ENCODE peak calls at places on chromosomes 1 and 21, in ten cellular contexts. V is foreskin fibroblast, T is cardiac muscle cell, Z is BE2C, L is omental fat pad, K is pancreas, N is fibroblast of lung, P is kidney epithelial cell, U is B cell, C is GM13976. S is an unnamed sample.

GRCh38 chr1:6260433-6260934 is 414 bp downstream of the GPR153 start:
- DNase-seq in C (peak), L (no peak), Z (no peak), P (no peak), U (peak), K (no peak), T (no peak), N (no peak), V (peak), S (no peak)

GRCh38 chr1:229753764-229754553 is 127.9 kb downstream of the URB2 start:
- DNase-seq in U (peak), P (no peak), T (no peak), Z (peak), N (no peak), C (peak), L (no peak), V (no peak), K (peak), S (no peak)

GRCh38 chr1:30049748-30050147 is 673.6 kb downstream of the MATN1 start:
- DNase-seq in N (no peak), K (no peak), V (no peak), T (no peak), P (no peak), U (no peak), Z (no peak), L (no peak), C (no peak), S (no peak)

GRCh38 chr1:170836146-170836545 is 99.2 kb upstream of the MROH9 start:
- DNase-seq in K (no peak), T (peak), P (no peak), N (peak), Z (no peak), V (peak), C (no peak), U (no peak), L (no peak), S (no peak)

GRCh38 chr21:44010429-44010828 is 1.7 kb upstream of the TRAPPC10 start:
- DNase-seq in T (no peak), N (no peak), Z (no peak), U (no peak), C (no peak), P (no peak), V (no peak), L (no peak), K (no peak), S (no peak)

GRCh38 chr21:45612096-45613019 is 31.2 kb upstream of the PCBP3 start:
- DNase-seq in T (peak), Z (peak), N (peak), C (no peak), K (no peak), V (peak), P (no peak), U (no peak), L (peak), S (no peak)

GRCh38 chr21:42047821-42048613 is 23.1 kb upstream of the UMODL1 start:
- DNase-seq in T (peak), P (peak), U (no peak), K (peak), C (no peak), N (peak), Z (no peak), V (peak), L (no peak), S (no peak)

GRCh38 chr21:37758997-37759396 is 157.3 kb downstream of the KCNJ6 start:
- DNase-seq in L (no peak), Z (peak), V (peak), U (no peak), P (no peak), K (peak), C (peak), N (peak), T (peak), S (no peak)

GRCh38 chr1:15836772-15837669 is 10.5 kb upstream of the SPEN start:
- DNase-seq in N (no peak), K (peak), C (peak), P (no peak), V (no peak), L (no peak), U (peak), Z (no peak), T (no peak), S (no peak)

GRCh38 chr1:110916669-110917306 is 43.8 kb downstream of the CD53 start:
- DNase-seq in U (no peak), N (peak), L (no peak), P (peak), C (peak), T (peak), V (peak), K (no peak), Z (no peak), S (no peak)

DNA sequence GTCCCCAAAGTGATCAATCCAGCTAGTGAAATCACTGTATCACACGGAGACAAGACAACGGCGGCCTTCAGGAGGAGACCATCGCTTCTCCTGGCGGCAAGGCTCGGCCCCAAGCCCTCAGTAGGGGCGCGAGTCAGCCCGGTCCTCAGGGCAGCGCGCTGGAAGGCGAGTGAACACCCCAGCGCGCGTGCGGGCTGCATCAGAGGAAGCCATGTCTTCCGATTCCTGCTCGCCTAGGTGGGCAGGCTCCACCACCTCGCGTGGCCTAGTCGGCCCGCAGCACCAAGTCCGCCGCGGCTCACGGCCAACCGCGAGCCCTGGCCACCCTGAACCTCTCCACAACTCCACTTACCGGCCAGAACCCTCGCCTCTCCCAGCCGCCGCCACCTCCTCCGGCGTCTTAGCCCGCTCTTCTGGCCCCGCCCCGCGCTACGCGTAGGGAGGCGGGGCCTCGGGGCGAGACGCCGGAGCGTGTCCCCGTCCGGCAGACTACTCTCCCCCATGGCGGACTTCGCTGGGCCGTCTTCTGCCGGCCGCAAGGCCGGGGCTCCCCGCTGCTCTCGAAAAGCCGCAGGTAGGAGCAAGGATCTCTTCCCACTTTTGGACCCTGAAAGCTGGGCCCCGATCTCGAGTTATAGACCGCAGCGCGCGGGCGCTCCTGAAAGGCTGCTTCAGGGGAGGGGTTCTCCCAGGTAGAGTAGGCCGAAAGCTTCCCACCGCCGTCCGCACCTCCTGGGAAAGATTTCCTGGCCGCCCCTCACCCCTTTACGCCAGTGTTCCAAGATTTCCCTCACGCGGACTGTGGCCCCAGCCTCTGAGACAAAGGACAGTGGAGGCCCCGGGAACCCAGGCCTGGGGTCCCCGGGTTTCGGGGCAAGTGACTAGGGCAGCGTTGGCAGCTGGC is at the start of the genes GLMN and RPAP2:
- DNase-seq in V (peak), U (peak), Z (peak), P (peak), N (peak), C (peak), L (peak), T (peak), K (peak), S (peak)
- TF ChIP-seq CTCF in V (no peak), U (peak), Z (no peak), P (no peak), N (peak), C (no peak), L (no peak), T (peak), K (no peak), S (no peak)

DNA sequence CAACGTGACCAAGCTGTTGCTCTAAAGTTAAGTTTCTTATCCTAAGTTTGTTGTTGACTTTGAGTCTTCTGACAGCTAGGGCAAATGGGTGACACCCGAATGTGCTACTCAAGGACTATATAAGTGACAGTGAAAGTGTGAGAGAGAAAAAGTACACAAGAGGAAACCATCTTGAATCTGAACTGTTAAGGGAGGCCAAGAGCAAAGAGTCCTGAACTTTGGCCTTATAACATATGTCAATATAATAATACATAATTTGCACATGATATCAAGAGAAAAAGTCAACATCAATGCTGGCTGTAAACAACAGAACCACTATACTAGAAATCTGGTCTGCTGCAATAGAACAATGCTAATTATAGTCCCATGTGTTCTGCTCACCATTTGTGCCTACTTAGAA is 29.5 kb downstream of the SYNJ1 start:
- DNase-seq in T (no peak), N (no peak), Z (no peak), L (no peak), K (no peak), U (no peak), P (no peak), V (no peak), C (no peak), S (no peak)
- TF ChIP-seq CTCF in T (no peak), N (no peak), Z (no peak), L (no peak), K (no peak), U (no peak), P (no peak), V (no peak), C (no peak), S (no peak)

GRCh38 chr1:231334952-231335351 is 2.7 kb downstream of the EXOC8 start:
- DNase-seq in K (no peak), L (no peak), T (no peak), N (no peak), Z (no peak), U (no peak), V (no peak), C (no peak), P (no peak), S (no peak)
- TF ChIP-seq CTCF in K (no peak), L (no peak), T (no peak), N (no peak), Z (no peak), U (no peak), V (no peak), C (no peak), P (no peak), S (no peak)

GRCh38 chr1:65456481-65456880 is 36.0 kb downstream of the LEPR start:
- DNase-seq in N (no peak), T (no peak), U (no peak), P (no peak), K (no peak), L (no peak), C (no peak), V (no peak), Z (no peak), S (no peak)

GRCh38 chr1:65457868-65458267 is 37.4 kb downstream of the LEPR start:
- DNase-seq in U (no peak), C (no peak), V (no peak), L (no peak), N (no peak), K (no peak), Z (no peak), P (no peak), T (no peak), S (no peak)

GRCh38 chr1:65458730-65459396 is 38.4 kb downstream of the LEPR start:
- DNase-seq in V (no peak), T (no peak), C (no peak), L (no peak), K (no peak), Z (no peak), N (no peak), P (no peak), U (no peak), S (no peak)

DNA sequence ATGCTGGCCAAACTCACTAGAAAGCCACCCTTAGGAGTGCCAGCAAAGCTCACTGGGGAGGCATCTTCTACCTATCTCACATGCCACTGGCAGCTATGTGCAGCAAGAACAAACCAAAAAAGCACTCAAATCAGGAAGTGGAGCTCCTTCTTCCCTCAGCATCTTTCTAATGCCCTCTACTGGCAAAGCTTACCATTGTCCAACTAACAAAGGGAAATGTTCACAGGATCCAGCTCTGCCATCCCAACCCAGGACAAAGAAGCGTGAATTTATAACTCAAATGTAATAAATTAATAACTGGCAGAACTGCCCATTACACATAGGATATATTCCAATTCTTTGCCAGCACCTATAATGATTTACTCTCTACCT is 38.9 kb downstream of the LEPR start:
- DNase-seq in V (peak), U (no peak), P (no peak), Z (no peak), N (peak), C (peak), T (peak), K (no peak), L (no peak), S (no peak)
- TF ChIP-seq CTCF in V (peak), U (peak), P (peak), Z (peak), N (peak), C (peak), T (peak), K (peak), L (no peak), S (peak)

GRCh38 chr1:179090522-179090921 is 8.7 kb downstream of the TOR3A start:
- DNase-seq in U (no peak), P (no peak), N (no peak), C (no peak), K (no peak), Z (no peak), V (peak), T (no peak), L (no peak), S (no peak)
- TF ChIP-seq CTCF in U (no peak), P (no peak), N (no peak), C (no peak), K (no peak), Z (no peak), V (no peak), T (no peak), L (no peak), S (no peak)

S was measured in D721Med.